ENCODE peak calls at places on chromosomes 6 and 20, in four cellular contexts. B, F, C and P are unnamed samples.

GRCh38 chr6:21918666-21919065 is 325.1 kb downstream of the SOX4 start:
- DNase-seq in C (no peak), F (no peak), B (no peak), P (no peak)

GRCh38 chr20:18252597-18253451 is 35.5 kb upstream of the ZNF133 start:
- DNase-seq in F (no peak), B (no peak), C (no peak), P (no peak)

GRCh38 chr20:12598894-12599293 is 409.9 kb upstream of the SPTLC3 start:
- DNase-seq in F (no peak), C (no peak), B (no peak), P (no peak)

GRCh38 chr6:150327117-150327774 is 41.6 kb upstream of the IYD start:
- DNase-seq in B (no peak), C (no peak), F (no peak), P (no peak)

GRCh38 chr20:3420211-3420707 is 12.8 kb upstream of the DNAAF9 start:
- DNase-seq in B (no peak), C (no peak), F (no peak), P (no peak)

GRCh38 chr6:110939429-110939828 is 19.1 kb upstream of the GTF3C6 start:
- DNase-seq in C (no peak), B (no peak), F (no peak), P (no peak)

GRCh38 chr6:155795173-155795796 is 339.6 kb upstream of the NOX3 start:
- DNase-seq in C (no peak), F (no peak), B (no peak), P (no peak)

GRCh38 chr6:96051555-96051954 is 35.8 kb downstream of the FUT9 start:
- DNase-seq in C (no peak), B (no peak), F (no peak), P (no peak)

GRCh38 chr20:64083380-64084208 is 604 bp downstream of the LKAAEAR1 start:
- DNase-seq in F (peak), B (peak), C (peak), P (peak)

GRCh38 chr6:13666194-13667105 is 45.2 kb downstream of the RANBP9 start:
- DNase-seq in B (no peak), F (no peak), C (no peak), P (no peak)

GRCh38 chr20:43191946-43192847 is 2.5 kb upstream of the PTPRT start:
- DNase-seq in C (no peak), F (peak), B (no peak), P (peak)

DNA sequence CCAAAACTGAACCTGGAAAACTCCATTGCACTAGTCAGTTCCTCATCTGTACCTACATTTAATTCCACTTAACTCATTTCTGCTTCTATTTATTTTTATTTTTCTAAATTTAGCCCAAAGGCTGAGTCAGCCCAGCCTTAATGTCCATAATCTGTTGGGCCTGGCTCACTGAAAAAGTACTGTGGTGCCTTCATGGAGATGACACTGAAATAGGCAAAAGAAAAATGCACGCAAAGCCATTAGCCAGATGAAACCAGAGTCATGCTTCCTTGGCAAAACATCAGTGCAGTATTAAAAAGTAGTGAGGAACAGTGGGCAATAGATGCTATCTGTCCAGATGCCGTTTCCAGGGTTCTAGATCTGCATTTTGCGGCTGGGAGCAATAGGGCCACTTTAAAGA is 14.7 kb upstream of the PLCB4 start:
- DNase-seq in F (no peak), B (no peak), C (no peak), P (no peak)
- TF ChIP-seq CTCF in F (no peak), B (no peak), C (no peak), P (no peak)

DNA sequence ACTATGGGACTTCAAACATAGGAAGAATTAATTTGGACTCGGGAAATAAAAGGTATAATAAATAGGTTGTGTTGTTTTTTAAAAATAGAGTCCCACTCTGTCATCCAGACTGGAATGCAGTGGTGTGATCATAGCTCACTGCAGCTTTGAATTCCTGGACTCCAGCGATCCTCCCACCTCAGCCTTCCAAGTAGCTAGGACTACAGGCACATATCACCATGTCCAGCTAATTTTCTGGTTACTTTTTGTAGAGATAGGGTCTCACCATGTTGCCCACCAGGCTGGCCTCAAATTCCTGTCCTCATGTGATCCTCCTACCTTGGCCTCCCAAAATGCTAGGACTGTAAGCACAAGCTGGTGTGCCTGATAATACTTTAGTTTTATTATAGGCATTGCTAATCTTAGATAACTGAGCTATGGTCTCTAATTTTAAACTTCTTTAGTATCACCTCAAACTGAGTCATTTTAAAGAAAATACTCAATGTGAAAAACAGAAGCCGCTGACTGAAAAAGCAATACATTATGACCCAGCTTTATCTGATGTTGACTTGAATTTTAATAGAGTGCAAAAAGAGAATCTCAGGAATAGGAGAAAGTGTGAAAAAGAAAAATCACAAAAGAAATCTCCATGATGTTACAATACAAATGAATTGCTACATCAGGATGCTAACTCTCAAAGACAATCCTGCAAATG is 251.0 kb downstream of the RNGTT start:
- DNase-seq in F (no peak), B (no peak), C (no peak), P (no peak)
- TF ChIP-seq CTCF in F (no peak), B (no peak), C (no peak), P (no peak)

DNA sequence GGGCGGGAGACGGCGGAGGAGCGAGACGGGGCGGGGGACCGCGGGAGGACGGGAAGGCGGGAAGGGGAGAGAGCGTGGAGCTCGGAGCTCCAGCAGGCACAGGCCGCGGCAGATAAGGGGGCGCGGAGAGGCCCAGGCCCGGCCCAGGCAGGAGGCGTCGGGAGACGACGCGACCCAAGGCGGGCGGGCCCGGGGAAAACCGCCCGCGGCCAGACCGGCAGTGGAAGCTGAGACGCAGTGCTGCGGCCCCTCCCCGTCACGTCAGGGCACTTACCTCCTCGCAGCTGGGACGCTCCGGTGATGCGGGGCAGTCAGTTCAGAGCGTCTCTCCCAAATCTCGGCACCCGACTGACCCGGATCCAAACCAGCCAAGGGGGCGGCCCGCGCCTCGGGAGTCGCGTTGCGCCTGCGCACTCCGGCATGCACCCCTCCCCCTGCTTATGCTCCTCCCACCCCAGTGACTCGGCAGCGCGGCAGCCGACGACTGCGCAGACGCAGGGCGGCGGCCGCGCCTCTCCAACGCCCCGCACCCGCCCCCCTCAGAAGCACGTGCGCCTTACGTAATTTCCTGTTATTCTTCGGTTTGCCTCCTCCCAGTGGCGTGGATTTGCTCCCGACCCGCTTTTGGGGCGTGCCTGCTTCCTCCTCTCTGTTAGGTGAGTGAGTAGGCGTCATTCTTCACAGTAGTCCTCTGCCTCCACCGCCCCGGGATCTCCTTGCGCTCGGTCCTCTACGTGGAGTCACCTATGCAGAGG is at the start of gene OSER1:
- DNase-seq in F (peak), C (peak), B (peak), P (peak)
- TF ChIP-seq CTCF in F (no peak), C (no peak), B (no peak), P (no peak)

GRCh38 chr6:98846021-98846380 is 11.6 kb downstream of the POU3F2 start:
- DNase-seq in B (no peak), C (no peak), F (no peak), P (no peak)
- TF ChIP-seq CTCF in B (no peak), C (no peak), F (no peak), P (no peak)

DNA sequence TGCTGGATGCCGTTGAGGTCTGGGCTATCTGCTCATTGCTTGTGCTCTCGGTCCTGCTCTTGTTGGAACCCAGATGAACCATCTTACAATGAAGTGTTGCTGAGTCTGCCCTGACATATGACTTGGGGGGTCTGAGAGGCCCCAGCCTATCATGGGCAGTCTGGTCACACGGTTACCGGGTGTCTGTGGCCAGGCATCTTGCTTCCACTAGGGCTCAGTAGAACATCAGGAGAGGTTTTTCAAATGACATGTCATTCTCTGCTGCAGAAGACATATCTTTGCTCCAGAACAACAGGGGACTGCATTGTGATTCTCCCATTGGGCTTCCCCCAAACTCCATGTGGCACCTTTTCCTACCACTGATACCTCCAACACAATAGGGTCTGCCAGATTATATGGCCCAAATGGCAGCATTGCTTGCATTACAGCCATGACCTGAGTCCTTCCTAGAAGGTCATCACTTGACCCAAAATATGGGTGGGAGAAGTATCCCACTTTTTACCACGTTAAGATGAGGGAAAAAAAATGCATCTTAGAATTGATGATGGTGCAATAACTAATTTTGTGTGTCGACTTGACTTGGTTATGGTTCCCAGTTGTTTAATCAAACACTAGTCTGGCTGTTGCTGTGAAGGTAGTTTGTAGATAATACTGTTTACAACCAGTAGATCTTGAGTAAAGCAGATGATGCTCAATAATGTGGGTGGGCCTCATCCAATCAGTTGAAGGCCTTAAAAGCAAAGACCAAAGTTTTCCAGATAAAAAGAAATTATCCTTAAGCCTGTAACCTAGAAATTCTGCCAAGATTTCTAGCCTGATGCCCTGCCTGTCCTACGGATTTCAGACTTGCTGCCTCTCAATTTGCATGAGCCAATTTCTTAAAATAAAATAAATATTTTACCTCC is 241.0 kb downstream of the QKI start:
- DNase-seq in C (no peak), F (no peak), B (no peak), P (no peak)
- TF ChIP-seq CTCF in C (no peak), F (no peak), B (no peak), P (no peak)

DNA sequence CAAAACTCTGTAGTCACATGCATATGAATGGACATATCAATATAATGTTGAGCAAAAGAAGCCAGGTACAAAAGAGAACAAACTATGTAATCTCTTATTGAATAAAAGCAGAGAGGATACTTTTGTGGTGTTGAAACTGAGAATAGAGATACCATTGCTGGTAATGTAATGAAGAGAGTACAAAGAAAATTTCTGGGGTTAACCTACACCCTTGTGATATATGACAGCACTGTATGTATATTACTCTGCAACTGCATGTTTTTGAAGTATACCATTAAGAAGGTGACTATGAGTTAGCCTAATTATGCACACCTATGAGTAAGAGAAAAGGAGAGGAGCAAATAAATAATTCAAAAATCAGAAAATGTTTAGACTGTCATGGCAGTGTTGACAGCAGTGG is 268.8 kb upstream of the DEFB112 start:
- DNase-seq in B (no peak), C (no peak), F (no peak), P (no peak)
- TF ChIP-seq CTCF in B (no peak), C (no peak), F (no peak), P (no peak)

GRCh38 chr6:146153040-146153758 is 124.3 kb downstream of the GRM1 start:
- DNase-seq in F (no peak), B (no peak), C (no peak), P (no peak)
- TF ChIP-seq CTCF in F (no peak), B (no peak), C (no peak), P (no peak)